ENCODE peak calls at places on chromosome 3, in seven cellular contexts. V, U, W, N, C, H and B are unnamed samples.

GRCh38 chr3:52221141-52221562 is 4.3 kb downstream of the TLR9 start:
- DNase-seq in H (no peak), V (no peak), W (no peak), N (no peak), C (no peak), U (no peak), B (no peak)

GRCh38 chr3:12832350-12833225 is 8.8 kb downstream of the RPL32 start:
- DNase-seq in N (no peak), V (no peak), C (no peak), H (no peak), U (no peak), W (no peak), B (no peak)

GRCh38 chr3:73029321-73029796 is 32.1 kb upstream of the EBLN2 start:
- DNase-seq in H (peak; percentile 53), V (no peak), U (no peak), C (no peak), W (no peak), N (no peak), B (no peak)

GRCh38 chr3:133932009-133932408 is 36.3 kb upstream of the RAB6B start:
- DNase-seq in N (no peak), V (no peak), C (no peak), U (no peak), H (no peak), W (no peak), B (peak; percentile 56)

GRCh38 chr3:112568642-112569041 is 6.8 kb downstream of the SLC35A5 start:
- DNase-seq in U (no peak), N (no peak), V (no peak), W (no peak), H (no peak), C (no peak), B (no peak)

GRCh38 chr3:184016169-184016570 is 1.5 kb downstream of the ABCC5 start:
- DNase-seq in C (no peak), H (no peak), V (no peak), N (no peak), U (peak; percentile 22), W (no peak), B (no peak)

GRCh38 chr3:98814799-98815450 is 51.8 kb downstream of the ST3GAL6 start:
- DNase-seq in U (no peak), W (no peak), N (no peak), C (no peak), V (no peak), H (no peak), B (no peak)

GRCh38 chr3:62968128-62968527 is 92.9 kb upstream of the CADPS start:
- DNase-seq in W (no peak), V (no peak), U (no peak), N (no peak), H (no peak), C (no peak), B (no peak)

GRCh38 chr3:149198611-149199010 is 23.0 kb downstream of the CP start:
- DNase-seq in W (no peak), V (no peak), C (no peak), U (no peak), N (no peak), H (no peak), B (no peak)

GRCh38 chr3:162647321-162647720 is 1150.7 kb downstream of the OTOL1 start:
- DNase-seq in H (no peak), W (no peak), U (no peak), C (no peak), V (no peak), N (no peak), B (no peak)

GRCh38 chr3:98945006-98945626 is 43.6 kb upstream of the DCBLD2 start:
- DNase-seq in C (no peak), H (no peak), U (no peak), V (no peak), W (no peak), N (no peak), B (no peak)

GRCh38 chr3:41120461-41120860 is 78.8 kb upstream of the CTNNB1 start:
- DNase-seq in C (no peak), H (no peak), U (no peak), W (no peak), N (no peak), V (no peak), B (no peak)

GRCh38 chr3:41116851-41117250 is 82.5 kb upstream of the CTNNB1 start:
- DNase-seq in W (no peak), V (no peak), H (peak; percentile 52), U (no peak), C (no peak), N (no peak), B (no peak)

GRCh38 chr3:41115069-41115468 is 84.2 kb upstream of the CTNNB1 start:
- DNase-seq in U (no peak), V (no peak), W (no peak), N (no peak), C (no peak), H (peak; percentile 75), B (no peak)

GRCh38 chr3:41118461-41119385 is 80.6 kb upstream of the CTNNB1 start:
- DNase-seq in U (no peak), W (no peak), V (no peak), H (no peak), C (no peak), N (no peak), B (no peak)

GRCh38 chr3:41117398-41117870 is 81.9 kb upstream of the CTNNB1 start:
- DNase-seq in H (peak; percentile 95), C (peak; percentile 27), V (peak; percentile 86), U (peak; percentile 86), N (peak; percentile 74), W (peak; percentile 34), B (peak; percentile 90)
- TF ChIP-seq POLR2A in H (no peak), C (no peak), V (no peak), U (no peak), N (no peak), W (no peak), B (no peak)

GRCh38 chr3:180870008-180870733 is 42.3 kb upstream of the FXR1 start:
- DNase-seq in H (no peak), U (peak; percentile 46), C (no peak), W (no peak), V (no peak), N (no peak), B (peak; percentile 81)
- TF ChIP-seq POLR2AphosphoS5 in H (no peak), U (no peak), C (no peak), W (no peak), V (no peak), N (no peak), B (no peak)

GRCh38 chr3:58334013-58334321 is 1.3 kb downstream of the PXK start:
- DNase-seq in C (no peak), N (no peak), U (no peak), H (peak; percentile 70), V (no peak), W (no peak), B (no peak)

GRCh38 chr3:58333206-58334012 is 717 bp downstream of the PXK start:
- DNase-seq in N (no peak), U (peak; percentile 21), V (no peak), C (peak; percentile 37), W (peak; percentile 48), H (no peak), B (no peak)

GRCh38 chr3:58329922-58330413 is 2.7 kb upstream of the PXK start:
- DNase-seq in N (no peak), V (no peak), C (no peak), W (no peak), H (no peak), U (no peak), B (no peak)

GRCh38 chr3:58331593-58332152 is 1.0 kb upstream of the PXK start:
- DNase-seq in U (no peak), C (no peak), H (no peak), W (no peak), V (no peak), N (no peak), B (no peak)

DNA sequence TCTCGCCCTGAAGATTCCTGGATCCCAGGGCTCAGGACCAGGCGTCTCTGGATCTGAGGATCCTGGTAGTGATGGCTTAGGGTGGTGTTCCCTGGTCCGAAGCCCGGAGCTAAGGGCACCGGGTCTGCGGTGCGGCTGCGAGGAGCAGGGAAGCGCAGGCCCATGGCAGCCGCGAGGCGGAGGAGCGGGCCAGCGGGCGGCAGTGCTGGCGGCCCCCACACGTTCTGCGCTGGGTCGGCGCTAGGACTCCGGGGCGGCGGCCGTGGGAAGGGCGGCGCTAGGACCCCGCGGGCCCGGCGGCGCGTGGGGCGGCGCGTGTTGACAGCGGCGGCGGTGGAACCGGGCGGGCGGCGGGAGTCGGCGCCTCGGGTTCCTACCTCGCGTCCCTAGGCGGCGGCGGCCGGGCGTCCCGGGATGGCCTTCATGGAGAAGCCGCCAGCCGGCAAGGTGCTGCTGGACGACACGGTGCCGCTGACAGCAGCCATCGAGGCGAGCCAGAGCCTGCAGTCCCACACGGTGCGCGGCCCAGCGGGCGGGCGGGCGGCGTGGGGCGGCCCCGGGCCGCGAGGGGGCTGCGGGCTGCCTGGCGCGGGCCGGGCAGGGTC is at the start of gene PXK:
- DNase-seq in W (peak; percentile 80), C (peak; percentile 64), U (peak; percentile 70), V (peak; percentile 27), H (peak; percentile 21), N (peak; percentile 70), B (peak; percentile 87)
- TF ChIP-seq POLR2A in W (peak; percentile 37), C (no peak), U (no peak), V (no peak), H (no peak), N (no peak), B (peak; percentile 26)

GRCh38 chr3:16375891-16376290 is 110.9 kb downstream of the OXNAD1 start:
- DNase-seq in H (no peak), W (no peak), C (no peak), N (no peak), U (no peak), V (no peak), B (no peak)

GRCh38 chr3:16373270-16373785 is 108.3 kb downstream of the OXNAD1 start:
- DNase-seq in C (no peak), U (no peak), H (no peak), V (no peak), W (no peak), N (no peak), B (no peak)

GRCh38 chr3:16372362-16373269 is 107.6 kb downstream of the OXNAD1 start:
- DNase-seq in V (no peak), U (no peak), C (no peak), N (no peak), W (no peak), H (no peak), B (no peak)

GRCh38 chr3:16377196-16377595 is 112.2 kb downstream of the OXNAD1 start:
- DNase-seq in U (no peak), N (no peak), V (no peak), H (no peak), C (no peak), W (no peak), B (no peak)

DNA sequence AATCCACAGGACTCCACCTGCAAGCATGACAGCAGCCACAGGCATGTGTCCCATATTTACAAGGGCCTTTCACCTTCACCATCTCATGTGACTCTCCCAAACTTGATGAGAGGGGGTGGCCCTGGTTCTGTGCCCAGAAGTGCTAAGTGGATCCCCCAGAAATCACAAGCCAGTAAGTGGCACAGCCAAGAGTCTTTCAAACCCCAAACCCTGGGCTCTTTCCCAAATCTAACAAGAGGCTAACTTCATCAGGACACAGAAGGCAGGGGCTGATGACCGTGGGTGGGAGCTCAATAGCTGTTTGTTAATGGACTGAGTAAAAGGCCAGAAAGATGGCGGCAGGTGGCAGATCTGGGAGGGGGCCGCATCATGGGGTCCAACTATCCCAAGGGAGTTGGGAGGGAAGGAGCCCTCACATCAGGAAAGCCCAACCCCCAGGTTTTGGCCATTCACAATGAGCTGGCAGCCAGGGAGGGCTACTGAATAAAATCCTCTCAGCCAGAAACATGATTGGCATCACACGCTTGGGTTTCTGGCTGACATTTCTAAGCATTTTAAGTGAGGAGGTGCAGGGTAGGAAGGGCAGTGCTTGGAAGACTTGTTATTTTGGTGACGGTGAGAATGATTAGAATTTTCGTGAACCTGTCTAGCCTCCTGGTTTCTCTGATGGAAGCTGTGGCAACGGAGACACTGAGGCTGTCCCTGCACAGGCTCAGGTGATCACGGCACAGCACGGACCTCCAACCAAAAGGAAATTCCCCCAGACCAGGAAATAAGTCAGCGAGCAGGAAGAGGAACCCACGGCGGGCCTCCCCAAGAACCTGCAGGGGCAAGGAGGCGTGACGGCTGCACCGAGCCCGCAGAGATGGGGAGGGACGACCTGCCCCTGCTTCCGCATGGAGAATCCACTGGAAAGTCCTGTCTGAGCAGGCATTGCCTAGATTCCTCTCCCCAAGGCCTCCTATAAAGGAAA is 109.3 kb downstream of the OXNAD1 start:
- DNase-seq in W (no peak), U (no peak), H (no peak), V (no peak), C (no peak), N (no peak), B (no peak)
- TF ChIP-seq POLR2AphosphoS5 in W (peak; percentile 40), U (no peak), H (no peak), V (no peak), C (peak; percentile 78), N (no peak), B (no peak)